ENCODE peak calls at places on chromosomes 3 and 15, in nine cellular contexts. T is WTC11; W is keratinocyte; V is cardiac muscle cell; G is dorsolateral prefrontal cortex; Y is fibroblast of mammary gland; S is astrocyte of the spinal cord; D is left lung; U is CD4-positive, alpha-beta T cell. A is an unnamed sample.

GRCh38 chr3:140834266-140835037 is 107.2 kb upstream of the SLC25A36 start:
- DNase-seq in T (no peak), W (no peak), V (no peak), G (no peak), Y (peak), S (peak), D (no peak), U (no peak), A (peak)

GRCh38 chr3:12479919-12480425 is 4.3 kb upstream of the TSEN2 start:
- DNase-seq in T (peak), W (no peak), V (peak), G (no peak), Y (peak), S (peak), D (no peak), U (no peak), A (peak)

GRCh38 chr3:26613999-26614398 is 8.6 kb upstream of the LRRC3B start:
- DNase-seq in T (no peak), W (no peak), V (no peak), G (no peak), Y (no peak), S (no peak), D (no peak), U (no peak), A (no peak)

GRCh38 chr3:79167651-79168416 is 600.0 kb downstream of the ROBO1 start:
- DNase-seq in T (no peak), W (peak), V (peak), G (no peak), Y (peak), S (peak), D (no peak), U (no peak), A (peak)

GRCh38 chr3:46857485-46858341 is 5.5 kb downstream of the MYL3 start:
- DNase-seq in T (peak), W (no peak), V (no peak), G (no peak), Y (no peak), S (no peak), D (peak), U (no peak), A (no peak)

GRCh38 chr15:39593071-39594055 is 12.5 kb downstream of the THBS1 start:
- DNase-seq in T (no peak), W (peak), V (peak), G (no peak), Y (peak), S (peak), D (no peak), U (no peak), A (peak)

GRCh38 chr3:136255672-136256406 is 5.7 kb downstream of the PCCB start:
- DNase-seq in T (no peak), W (no peak), V (no peak), G (peak), Y (no peak), S (no peak), D (no peak), U (no peak), A (no peak)

GRCh38 chr3:170355738-170356595 is 1.5 kb upstream of the SKIL start:
- DNase-seq in T (peak), W (no peak), V (peak), G (no peak), Y (peak), S (peak), D (peak), U (no peak), A (peak)

GRCh38 chr15:68113751-68114150 is 59.6 kb downstream of the PIAS1 start:
- DNase-seq in T (no peak), W (no peak), V (no peak), G (no peak), Y (no peak), S (no peak), D (no peak), U (no peak), A (no peak)

GRCh38 chr3:169666079-169666436 is 2.5 kb upstream of the MECOM start:
- DNase-seq in T (no peak), W (no peak), V (no peak), G (no peak), Y (no peak), S (no peak), D (no peak), U (no peak), A (no peak)

GRCh38 chr3:32525720-32526119 is 23.1 kb upstream of the CMTM6 start:
- DNase-seq in T (no peak), W (no peak), V (no peak), G (no peak), Y (no peak), S (no peak), D (no peak), U (no peak), A (no peak)

GRCh38 chr3:114144909-114145688 is 33.8 kb downstream of the DRD3 start:
- DNase-seq in T (no peak), W (peak), V (peak), G (peak), Y (peak), S (peak), D (peak), U (no peak), A (peak)

GRCh38 chr15:41842229-41842628 is 3.6 kb downstream of the PLA2G4B start:
- DNase-seq in T (no peak), W (no peak), V (no peak), G (no peak), Y (no peak), S (no peak), D (no peak), U (no peak), A (no peak)

GRCh38 chr3:188396900-188397299 is 242.9 kb downstream of the LPP start:
- DNase-seq in T (no peak), W (no peak), V (no peak), G (no peak), Y (no peak), S (no peak), D (no peak), U (no peak), A (no peak)

GRCh38 chr3:138348107-138348949 is at the start of gene MRAS:
- DNase-seq in T (peak), W (no peak), V (peak), G (peak), Y (peak), S (peak), D (peak), U (no peak), A (peak)

GRCh38 chr15:68352401-68353062 is 75.0 kb downstream of the FEM1B start:
- DNase-seq in T (no peak), W (peak), V (peak), G (no peak), Y (peak), S (peak), D (peak), U (no peak), A (peak)

GRCh38 chr15:59741274-59741906 is 52.3 kb upstream of the BNIP2 start:
- DNase-seq in T (peak), W (no peak), V (peak), G (no peak), Y (peak), S (peak), D (no peak), U (no peak), A (peak)

GRCh38 chr15:33211409-33211808 is 16.9 kb upstream of the FMN1 start:
- DNase-seq in T (no peak), W (no peak), V (no peak), G (no peak), Y (peak), S (no peak), D (no peak), U (no peak), A (peak)

GRCh38 chr3:107028626-107029025 is 348.6 kb upstream of the CCDC54 start:
- DNase-seq in T (no peak), W (no peak), V (no peak), G (no peak), Y (no peak), S (no peak), D (no peak), U (no peak), A (no peak)

GRCh38 chr3:47617061-47618010 is 38.7 kb upstream of the CSPG5 start:
- DNase-seq in T (no peak), W (no peak), V (no peak), G (no peak), Y (peak), S (peak), D (no peak), U (no peak), A (peak)

GRCh38 chr3:72630614-72631344 is 217.5 kb downstream of the SHQ1 start:
- DNase-seq in T (no peak), W (no peak), V (no peak), G (no peak), Y (peak), S (no peak), D (no peak), U (no peak), A (no peak)

GRCh38 chr3:175304437-175304836 is 445.3 kb downstream of the NAALADL2 start:
- DNase-seq in T (no peak), W (no peak), V (no peak), G (no peak), Y (no peak), S (no peak), D (no peak), U (no peak), A (no peak)

GRCh38 chr3:117919611-117920010 is 1115.0 kb downstream of the IGSF11 start:
- DNase-seq in T (no peak), W (no peak), V (no peak), G (no peak), Y (no peak), S (no peak), D (no peak), U (no peak), A (no peak)

GRCh38 chr3:125231895-125232294 is 19.3 kb upstream of the SLC12A8 start:
- DNase-seq in T (no peak), W (no peak), V (peak), G (no peak), Y (peak), S (peak), D (no peak), U (no peak), A (peak)

GRCh38 chr3:181683563-181683962 is 28.2 kb upstream of the SOX2 start:
- DNase-seq in T (no peak), W (no peak), V (no peak), G (no peak), Y (no peak), S (no peak), D (no peak), U (no peak), A (no peak)

GRCh38 chr15:79090487-79091203 is at the start of gene RASGRF1:
- DNase-seq in T (peak), W (no peak), V (peak), G (peak), Y (peak), S (peak), D (no peak), U (no peak), A (no peak)

GRCh38 chr3:16053794-16054193 is 120.7 kb upstream of the GALNT15 start:
- DNase-seq in T (no peak), W (no peak), V (no peak), G (no peak), Y (peak), S (no peak), D (no peak), U (no peak), A (no peak)

GRCh38 chr3:186162221-186162620 is 53.3 kb upstream of the ETV5 start:
- DNase-seq in T (no peak), W (no peak), V (peak), G (no peak), Y (peak), S (no peak), D (peak), U (no peak), A (peak)

GRCh38 chr3:134937256-134938023 is 142.4 kb downstream of the EPHB1 start:
- DNase-seq in T (peak), W (no peak), V (peak), G (no peak), Y (peak), S (no peak), D (no peak), U (no peak), A (no peak)

GRCh38 chr3:11570789-11571495 is 72.8 kb downstream of the VGLL4 start:
- DNase-seq in T (no peak), W (no peak), V (peak), G (no peak), Y (peak), S (no peak), D (no peak), U (no peak), A (peak)

GRCh38 chr3:72380193-72380592 is 468.1 kb downstream of the SHQ1 start:
- DNase-seq in T (no peak), W (no peak), V (peak), G (no peak), Y (peak), S (peak), D (no peak), U (no peak), A (peak)

GRCh38 chr3:151750181-151750580 is 16.5 kb downstream of the AADACL2 start:
- DNase-seq in T (no peak), W (no peak), V (no peak), G (no peak), Y (no peak), S (no peak), D (no peak), U (no peak), A (no peak)

GRCh38 chr3:52331906-52332305 is 15.8 kb downstream of the DNAH1 start:
- DNase-seq in T (no peak), W (no peak), V (no peak), G (no peak), Y (no peak), S (no peak), D (no peak), U (no peak), A (no peak)

GRCh38 chr3:39166932-39167532 is 13.6 kb upstream of the CSRNP1 start:
- DNase-seq in T (no peak), W (no peak), V (peak), G (no peak), Y (peak), S (peak), D (no peak), U (no peak), A (peak)

GRCh38 chr15:31396881-31397560 is 70.4 kb downstream of the KLF13 start:
- DNase-seq in T (peak), W (no peak), V (peak), G (peak), Y (peak), S (no peak), D (peak), U (no peak), A (peak)

GRCh38 chr3:61573441-61573840 is 12.1 kb downstream of the PTPRG start:
- DNase-seq in T (no peak), W (no peak), V (no peak), G (no peak), Y (peak), S (no peak), D (no peak), U (no peak), A (no peak)

GRCh38 chr15:88897456-88898194 is 2.3 kb upstream of the HAPLN3 start:
- DNase-seq in T (peak), W (no peak), V (peak), G (peak), Y (peak), S (peak), D (peak), U (peak), A (peak)
- TF ChIP-seq CTCF in T (no peak), W (peak), V (peak), G (peak), Y (peak), S (peak), D (peak), U (peak), A (peak)

DNA sequence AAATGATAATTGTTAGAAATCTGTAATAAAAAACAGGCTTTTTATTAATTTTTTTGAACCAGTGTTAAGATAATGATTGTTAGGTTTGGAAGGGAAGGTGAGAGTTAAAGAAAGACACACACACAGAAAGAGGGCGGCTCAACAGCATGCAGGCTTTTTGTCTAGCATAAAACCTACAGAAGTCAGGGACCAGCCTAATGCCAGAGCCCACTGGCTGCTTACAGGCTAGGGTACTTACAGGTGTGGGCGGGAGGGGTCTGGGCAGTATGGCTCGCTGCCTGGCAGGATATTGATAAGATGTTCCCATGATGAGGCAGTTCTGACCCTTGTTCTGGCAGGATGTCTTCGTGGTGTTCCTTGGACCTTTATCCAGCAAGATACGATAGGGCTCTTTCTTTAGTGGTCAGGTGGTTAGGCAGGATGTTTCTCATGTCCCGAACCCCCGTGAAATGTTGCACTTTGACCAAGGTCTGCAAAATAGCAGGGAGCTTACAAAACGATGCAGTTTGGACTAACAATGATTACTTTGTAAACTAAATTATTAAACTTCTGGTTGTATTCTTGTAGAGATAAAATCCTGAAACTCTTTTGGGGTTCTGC is 84.7 kb downstream of the DCUN1D1 start:
- DNase-seq in T (no peak), W (no peak), V (no peak), G (no peak), Y (no peak), S (no peak), D (no peak), U (no peak), A (no peak)
- TF ChIP-seq CTCF in T (no peak), W (no peak), V (no peak), G (no peak), Y (no peak), S (no peak), D (no peak), U (no peak), A (no peak)

GRCh38 chr15:35822153-35822552 is 276.2 kb upstream of the DPH6 start:
- DNase-seq in T (no peak), W (no peak), V (no peak), G (no peak), Y (no peak), S (no peak), D (no peak), U (no peak), A (no peak)
- TF ChIP-seq CTCF in T (no peak), W (no peak), V (no peak), G (no peak), Y (no peak), S (no peak), D (no peak), U (no peak), A (no peak)

DNA sequence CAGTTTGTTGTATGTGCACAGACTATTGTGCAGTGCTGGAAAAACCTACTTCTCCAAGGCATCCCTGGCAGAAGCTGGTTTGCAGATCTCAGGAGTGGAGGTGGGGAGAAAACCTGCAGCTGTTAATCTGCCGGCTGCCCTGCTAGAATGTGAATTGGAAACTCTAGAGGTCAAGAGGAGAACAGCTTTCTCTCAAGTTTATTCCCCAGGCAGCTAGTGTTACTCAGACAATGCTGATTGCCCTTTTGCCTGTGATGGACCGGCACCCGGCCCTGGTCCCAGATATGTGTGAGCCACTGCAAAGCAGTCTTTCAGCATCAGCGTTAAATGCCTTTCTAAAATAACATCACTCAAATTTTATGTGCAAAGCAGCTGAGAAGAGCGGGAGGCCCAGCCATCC is 129.7 kb upstream of the TPM1 start:
- DNase-seq in T (no peak), W (no peak), V (no peak), G (no peak), Y (no peak), S (no peak), D (no peak), U (no peak), A (no peak)
- TF ChIP-seq CTCF in T (no peak), W (no peak), V (no peak), G (no peak), Y (no peak), S (no peak), D (no peak), U (no peak), A (no peak)

GRCh38 chr15:89772933-89773583 is 3.1 kb upstream of the MESP2 start:
- DNase-seq in T (no peak), W (no peak), V (no peak), G (no peak), Y (no peak), S (peak), D (no peak), U (no peak), A (peak)
- TF ChIP-seq CTCF in T (no peak), W (no peak), V (peak), G (no peak), Y (peak), S (peak), D (peak), U (no peak), A (peak)

GRCh38 chr15:55993804-55994539 is 560 bp upstream of the NEDD4 start:
- DNase-seq in T (peak), W (no peak), V (peak), G (peak), Y (peak), S (peak), D (no peak), U (no peak), A (peak)
- TF ChIP-seq CTCF in T (no peak), W (peak), V (peak), G (no peak), Y (peak), S (peak), D (no peak), U (no peak), A (peak)

DNA sequence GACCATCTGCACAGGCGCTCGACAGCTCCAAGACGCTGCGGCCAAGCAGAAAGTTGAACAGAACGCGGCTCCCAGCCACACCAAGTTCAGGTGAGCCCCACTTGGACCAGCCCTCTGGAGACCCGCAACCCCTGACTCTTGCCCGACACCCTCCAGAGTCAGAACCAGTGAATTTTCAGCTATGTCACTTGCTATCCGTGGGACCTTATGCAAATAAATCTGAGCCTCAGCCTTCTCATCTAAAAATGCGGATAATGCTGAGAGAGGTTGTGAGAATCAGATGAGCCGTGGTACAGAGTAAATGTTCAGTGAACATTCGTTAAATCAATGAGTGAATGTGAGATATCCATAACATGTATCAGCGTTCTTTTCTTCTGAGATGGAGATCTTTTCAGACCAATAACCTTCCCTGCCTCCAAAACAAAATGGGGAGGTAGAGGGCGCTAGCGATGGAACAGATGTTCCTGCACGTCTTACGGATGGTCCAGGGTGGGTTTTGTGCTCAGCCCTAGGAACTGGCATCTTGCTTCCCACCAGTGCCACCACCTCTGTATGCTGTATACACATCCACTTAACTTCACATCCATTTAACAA is 524 bp downstream of the MRPS11 start:
- DNase-seq in T (no peak), W (no peak), V (peak), G (no peak), Y (peak), S (peak), D (no peak), U (no peak), A (peak)
- TF ChIP-seq CTCF in T (no peak), W (peak), V (peak), G (no peak), Y (peak), S (peak), D (no peak), U (no peak), A (peak)

A was measured in fibroblast of villous mesenchyme.